ENCODE peak calls at places on chromosomes 1 and 21, in eight cellular contexts. One of them, this sample, is unnamed. For H3K4me1, the result is how much of the 10 kb centered on the place peaks cover.

GRCh38 chr1:117069220-117069844 is 9.2 kb downstream of the TTF2 start:
- DNase-seq in cardiac muscle cell: no peak
- DNase-seq in fibroblast of lung: no peak
- DNase-seq in tibial artery: no peak
- DNase-seq in colonic mucosa: no peak
- DNase-seq in left lung: no peak
- DNase-seq in foreskin keratinocyte: no peak
- DNase-seq in upper lobe of left lung: no peak
- DNase-seq in this sample: no peak

GRCh38 chr1:107228704-107229103 is 87.9 kb downstream of the NTNG1 start:
- DNase-seq in cardiac muscle cell: no peak
- DNase-seq in fibroblast of lung: no peak
- DNase-seq in tibial artery: no peak
- DNase-seq in colonic mucosa: no peak
- DNase-seq in left lung: no peak
- DNase-seq in foreskin keratinocyte: peak
- DNase-seq in upper lobe of left lung: no peak
- DNase-seq in this sample: no peak

GRCh38 chr1:1437033-1437903 is 1.8 kb downstream of the VWA1 start:
- DNase-seq in cardiac muscle cell: no peak
- DNase-seq in fibroblast of lung: no peak
- DNase-seq in tibial artery: no peak
- DNase-seq in colonic mucosa: no peak
- DNase-seq in left lung: peak
- DNase-seq in foreskin keratinocyte: no peak
- DNase-seq in upper lobe of left lung: no peak
- DNase-seq in this sample: no peak

GRCh38 chr21:43203523-43204080 is 34.8 kb downstream of the CRYAA start:
- DNase-seq in cardiac muscle cell: no peak
- DNase-seq in fibroblast of lung: no peak
- DNase-seq in tibial artery: no peak
- DNase-seq in colonic mucosa: no peak
- DNase-seq in left lung: no peak
- DNase-seq in foreskin keratinocyte: no peak
- DNase-seq in upper lobe of left lung: no peak
- DNase-seq in this sample: peak

GRCh38 chr1:112268408-112268807 is 127.6 kb upstream of the CTTNBP2NL start:
- DNase-seq in cardiac muscle cell: peak
- DNase-seq in fibroblast of lung: no peak
- DNase-seq in tibial artery: no peak
- DNase-seq in colonic mucosa: no peak
- DNase-seq in left lung: no peak
- DNase-seq in foreskin keratinocyte: no peak
- DNase-seq in upper lobe of left lung: no peak
- DNase-seq in this sample: no peak

GRCh38 chr1:145962157-145963102 is 1.9 kb downstream of the ANKRD34A start:
- DNase-seq in cardiac muscle cell: no peak
- DNase-seq in fibroblast of lung: no peak
- DNase-seq in tibial artery: peak
- DNase-seq in colonic mucosa: no peak
- DNase-seq in left lung: peak
- DNase-seq in foreskin keratinocyte: no peak
- DNase-seq in upper lobe of left lung: peak
- DNase-seq in this sample: no peak

GRCh38 chr1:26832249-26832960 is 5.9 kb downstream of the ZDHHC18 start:
- DNase-seq in cardiac muscle cell: no peak
- DNase-seq in fibroblast of lung: no peak
- DNase-seq in tibial artery: no peak
- DNase-seq in colonic mucosa: no peak
- DNase-seq in left lung: no peak
- DNase-seq in foreskin keratinocyte: no peak
- DNase-seq in upper lobe of left lung: no peak
- DNase-seq in this sample: no peak

GRCh38 chr1:193462629-193463320 is 276.4 kb upstream of the B3GALT2 start:
- DNase-seq in cardiac muscle cell: peak
- DNase-seq in fibroblast of lung: peak
- DNase-seq in tibial artery: no peak
- DNase-seq in colonic mucosa: no peak
- DNase-seq in left lung: no peak
- DNase-seq in foreskin keratinocyte: peak
- DNase-seq in upper lobe of left lung: no peak
- DNase-seq in this sample: no peak

GRCh38 chr1:111738436-111739221 is 566 bp downstream of the INKA2 start:
- DNase-seq in cardiac muscle cell: peak
- DNase-seq in fibroblast of lung: peak
- DNase-seq in tibial artery: peak
- DNase-seq in colonic mucosa: peak
- DNase-seq in left lung: peak
- DNase-seq in foreskin keratinocyte: peak
- DNase-seq in upper lobe of left lung: peak
- DNase-seq in this sample: no peak

GRCh38 chr1:228014235-228014930 is 7.6 kb downstream of the WNT3A start:
- DNase-seq in cardiac muscle cell: peak
- DNase-seq in fibroblast of lung: peak
- DNase-seq in tibial artery: no peak
- DNase-seq in colonic mucosa: no peak
- DNase-seq in left lung: peak
- DNase-seq in foreskin keratinocyte: peak
- DNase-seq in upper lobe of left lung: peak
- DNase-seq in this sample: peak

GRCh38 chr1:235601087-235601486 is 48.5 kb downstream of the GNG4 start:
- DNase-seq in cardiac muscle cell: peak
- DNase-seq in fibroblast of lung: peak
- DNase-seq in tibial artery: no peak
- DNase-seq in colonic mucosa: peak
- DNase-seq in left lung: peak
- DNase-seq in foreskin keratinocyte: no peak
- DNase-seq in upper lobe of left lung: no peak
- DNase-seq in this sample: no peak

GRCh38 chr1:29305943-29306342 is 69.6 kb downstream of the PTPRU start:
- DNase-seq in cardiac muscle cell: peak
- DNase-seq in fibroblast of lung: peak
- DNase-seq in tibial artery: no peak
- DNase-seq in colonic mucosa: no peak
- DNase-seq in left lung: peak
- DNase-seq in foreskin keratinocyte: no peak
- DNase-seq in upper lobe of left lung: no peak
- DNase-seq in this sample: no peak

GRCh38 chr1:99490031-99490430 is 155.9 kb upstream of the PALMD start:
- DNase-seq in cardiac muscle cell: peak
- DNase-seq in fibroblast of lung: no peak
- DNase-seq in tibial artery: no peak
- DNase-seq in colonic mucosa: no peak
- DNase-seq in left lung: no peak
- DNase-seq in foreskin keratinocyte: no peak
- DNase-seq in upper lobe of left lung: no peak
- DNase-seq in this sample: no peak

GRCh38 chr1:74681449-74681848 is 7.9 kb upstream of the ERICH3 start:
- DNase-seq in cardiac muscle cell: no peak
- DNase-seq in fibroblast of lung: no peak
- DNase-seq in tibial artery: no peak
- DNase-seq in colonic mucosa: no peak
- DNase-seq in left lung: no peak
- DNase-seq in foreskin keratinocyte: no peak
- DNase-seq in upper lobe of left lung: no peak
- DNase-seq in this sample: no peak

GRCh38 chr1:92567211-92567868 is 80.6 kb upstream of the GFI1 start:
- DNase-seq in cardiac muscle cell: peak
- DNase-seq in fibroblast of lung: peak
- DNase-seq in tibial artery: no peak
- DNase-seq in colonic mucosa: no peak
- DNase-seq in left lung: no peak
- DNase-seq in foreskin keratinocyte: peak
- DNase-seq in upper lobe of left lung: no peak
- DNase-seq in this sample: no peak

GRCh38 chr1:243882276-243882675 is 32.2 kb upstream of the AKT3 start:
- DNase-seq in cardiac muscle cell: peak
- DNase-seq in fibroblast of lung: peak
- DNase-seq in tibial artery: no peak
- DNase-seq in colonic mucosa: no peak
- DNase-seq in left lung: no peak
- DNase-seq in foreskin keratinocyte: no peak
- DNase-seq in upper lobe of left lung: no peak
- DNase-seq in this sample: no peak

GRCh38 chr1:14362331-14362730 is 236.2 kb upstream of the KAZN start:
- DNase-seq in cardiac muscle cell: no peak
- DNase-seq in fibroblast of lung: no peak
- DNase-seq in tibial artery: no peak
- DNase-seq in colonic mucosa: no peak
- DNase-seq in left lung: no peak
- DNase-seq in foreskin keratinocyte: no peak
- DNase-seq in upper lobe of left lung: no peak
- DNase-seq in this sample: no peak

GRCh38 chr1:14366361-14367018 is 232.0 kb upstream of the KAZN start:
- DNase-seq in cardiac muscle cell: peak
- DNase-seq in fibroblast of lung: peak
- DNase-seq in tibial artery: no peak
- DNase-seq in colonic mucosa: no peak
- DNase-seq in left lung: peak
- DNase-seq in foreskin keratinocyte: no peak
- DNase-seq in upper lobe of left lung: no peak
- DNase-seq in this sample: no peak

GRCh38 chr1:14363191-14363590 is 235.3 kb upstream of the KAZN start:
- DNase-seq in cardiac muscle cell: no peak
- DNase-seq in fibroblast of lung: no peak
- DNase-seq in tibial artery: no peak
- DNase-seq in colonic mucosa: no peak
- DNase-seq in left lung: no peak
- DNase-seq in foreskin keratinocyte: no peak
- DNase-seq in upper lobe of left lung: no peak
- DNase-seq in this sample: no peak

GRCh38 chr1:14365226-14365994 is 233.1 kb upstream of the KAZN start:
- DNase-seq in cardiac muscle cell: no peak
- DNase-seq in fibroblast of lung: no peak
- DNase-seq in tibial artery: no peak
- DNase-seq in colonic mucosa: no peak
- DNase-seq in left lung: no peak
- DNase-seq in foreskin keratinocyte: no peak
- DNase-seq in upper lobe of left lung: no peak
- DNase-seq in this sample: no peak

DNA sequence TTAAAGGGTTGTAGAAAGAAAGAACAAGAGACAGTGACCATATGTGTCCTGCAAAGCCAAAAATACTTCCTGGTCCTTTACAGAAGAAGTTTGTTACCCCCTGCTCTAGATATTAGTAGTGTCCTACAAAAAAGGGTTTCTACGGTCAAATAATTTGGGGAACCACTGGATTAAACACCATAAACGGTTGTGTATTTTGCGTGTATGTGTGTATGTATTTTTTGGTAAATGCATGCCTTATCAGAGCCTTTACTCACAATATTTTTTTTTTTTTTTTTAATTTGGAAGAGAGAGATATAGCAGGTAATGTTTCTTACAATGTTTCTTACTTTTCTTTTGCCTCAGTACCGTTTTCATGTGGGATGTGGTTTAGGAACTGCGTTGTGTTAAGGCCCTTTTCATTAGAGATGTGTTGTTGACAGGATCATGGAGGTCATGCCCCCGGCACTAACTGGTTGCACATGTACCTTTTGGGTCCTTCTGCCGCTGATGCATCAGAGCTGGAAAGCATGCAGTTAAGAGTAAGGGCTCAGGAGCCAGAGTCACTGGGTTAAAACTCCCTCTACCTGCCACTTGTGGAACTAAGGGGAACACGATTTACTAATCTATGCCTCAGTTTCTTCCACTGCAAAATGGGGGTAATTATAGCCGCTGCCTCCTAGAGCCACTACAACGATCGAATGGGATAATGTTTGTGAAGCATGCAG is 234.6 kb upstream of the KAZN start:
- DNase-seq in cardiac muscle cell: no peak
- DNase-seq in fibroblast of lung: no peak
- DNase-seq in tibial artery: no peak
- DNase-seq in colonic mucosa: no peak
- DNase-seq in left lung: no peak
- DNase-seq in foreskin keratinocyte: no peak
- DNase-seq in upper lobe of left lung: no peak
- DNase-seq in this sample: no peak
- TF ChIP-seq CTCF in cardiac muscle cell: no peak
- TF ChIP-seq CTCF in fibroblast of lung: no peak
- TF ChIP-seq CTCF in tibial artery: no peak
- TF ChIP-seq CTCF in colonic mucosa: no peak
- TF ChIP-seq CTCF in left lung: no peak
- TF ChIP-seq CTCF in foreskin keratinocyte: peak
- TF ChIP-seq CTCF in upper lobe of left lung: no peak
- TF ChIP-seq CTCF in this sample: peak

DNA sequence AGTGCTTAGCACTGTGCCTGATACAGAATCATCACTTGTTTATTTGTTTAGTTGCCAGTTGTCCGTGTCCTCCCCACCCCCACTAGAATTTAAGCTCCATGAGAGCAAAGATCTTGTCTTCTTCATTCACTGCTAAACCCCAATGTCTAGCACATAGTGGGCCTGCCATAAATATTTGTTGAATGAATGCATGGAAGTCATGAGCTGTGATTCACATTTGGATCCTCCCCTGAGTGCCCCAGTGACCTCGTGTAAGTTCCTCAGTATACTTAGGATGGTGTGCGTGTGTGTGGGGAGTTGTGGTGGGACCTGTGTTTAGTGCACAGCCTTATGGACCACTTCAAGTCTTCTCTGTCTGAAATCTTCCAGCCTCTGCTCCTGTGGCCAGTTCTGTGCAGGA is 23.1 kb downstream of the IER5 start:
- DNase-seq in cardiac muscle cell: no peak
- DNase-seq in fibroblast of lung: peak
- DNase-seq in tibial artery: no peak
- DNase-seq in colonic mucosa: no peak
- DNase-seq in left lung: no peak
- DNase-seq in foreskin keratinocyte: no peak
- DNase-seq in upper lobe of left lung: no peak
- DNase-seq in this sample: no peak
- H3K4me1 ChIP-seq in cardiac muscle cell: under half
- H3K4me1 ChIP-seq in fibroblast of lung: under half
- H3K4me1 ChIP-seq in tibial artery: under half
- H3K4me1 ChIP-seq in colonic mucosa: under half
- H3K4me1 ChIP-seq in left lung: under half
- H3K4me1 ChIP-seq in foreskin keratinocyte: under half
- H3K4me1 ChIP-seq in upper lobe of left lung: under half
- H3K4me1 ChIP-seq in this sample: under half

DNA sequence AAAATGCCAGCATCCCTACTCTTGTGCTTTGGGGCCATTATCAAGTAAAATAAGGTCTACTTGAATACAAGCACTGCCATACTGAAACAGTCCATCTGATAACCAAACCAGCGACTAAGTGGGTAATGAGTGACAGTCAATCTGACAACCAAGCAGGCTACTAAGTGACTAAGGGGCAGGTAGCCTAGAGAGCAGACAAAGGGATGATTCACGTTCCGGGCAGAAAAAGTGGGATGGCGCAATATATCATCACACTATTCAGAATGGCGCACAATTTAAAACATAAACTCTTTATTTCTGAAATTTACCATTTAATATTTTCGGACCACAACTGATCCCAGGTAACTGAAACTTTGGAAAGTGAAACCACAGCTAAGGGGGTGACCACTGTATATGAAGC is 17.7 kb downstream of the NGF start:
- DNase-seq in cardiac muscle cell: no peak
- DNase-seq in fibroblast of lung: no peak
- DNase-seq in tibial artery: no peak
- DNase-seq in colonic mucosa: no peak
- DNase-seq in left lung: no peak
- DNase-seq in foreskin keratinocyte: no peak
- DNase-seq in upper lobe of left lung: no peak
- DNase-seq in this sample: no peak
- TF ChIP-seq CTCF in cardiac muscle cell: no peak
- TF ChIP-seq CTCF in fibroblast of lung: no peak
- TF ChIP-seq CTCF in tibial artery: no peak
- TF ChIP-seq CTCF in colonic mucosa: no peak
- TF ChIP-seq CTCF in left lung: no peak
- TF ChIP-seq CTCF in foreskin keratinocyte: no peak
- TF ChIP-seq CTCF in upper lobe of left lung: no peak
- TF ChIP-seq CTCF in this sample: no peak

GRCh38 chr1:226952121-226952441 is 12.0 kb downstream of the COQ8A start:
- DNase-seq in cardiac muscle cell: no peak
- DNase-seq in fibroblast of lung: no peak
- DNase-seq in tibial artery: no peak
- DNase-seq in colonic mucosa: no peak
- DNase-seq in left lung: no peak
- DNase-seq in foreskin keratinocyte: no peak
- DNase-seq in upper lobe of left lung: no peak
- DNase-seq in this sample: no peak
- H3K4me1 ChIP-seq in cardiac muscle cell: under half
- H3K4me1 ChIP-seq in fibroblast of lung: under half
- H3K4me1 ChIP-seq in tibial artery: under half
- H3K4me1 ChIP-seq in colonic mucosa: under half
- H3K4me1 ChIP-seq in left lung: under half
- H3K4me1 ChIP-seq in foreskin keratinocyte: under half
- H3K4me1 ChIP-seq in upper lobe of left lung: under half
- H3K4me1 ChIP-seq in this sample: under half

This sample was measured in vagina.